ENCODE peak calls at places on chromosomes 2 and 18, in eight cellular contexts. R is heart left ventricle; M is NCI-H1694 treated with DMSO at 0.1 percent for 48 hours; B is GM13976; Q is Kasumi-1; S is EL; H is HT1080; P is CD8-positive, alpha-beta T cell. W is an unnamed sample.

GRCh38 chr2:240567137-240567871 is 980 bp upstream of the RNPEPL1 start:
- DNase-seq in R (no peak), M (no peak), B (no peak), Q (no peak), S (peak; percentile 20), H (no peak), P (no peak), W (peak; percentile 8)

GRCh38 chr2:118914721-118915453 is 27.1 kb upstream of the MARCO start:
- DNase-seq in R (no peak), M (no peak), B (no peak), Q (no peak), S (no peak), H (no peak), P (no peak), W (no peak)

GRCh38 chr2:151297882-151298281 is 8.4 kb upstream of the NMI start:
- DNase-seq in R (no peak), M (no peak), B (peak; percentile 61), Q (peak; percentile 97), S (no peak), H (peak; percentile 42), P (no peak), W (no peak)

GRCh38 chr2:224887159-224887558 is 155.1 kb downstream of the DOCK10 start:
- DNase-seq in R (no peak), M (no peak), B (no peak), Q (no peak), S (peak; percentile 57), H (peak; percentile 9), P (no peak), W (no peak)

GRCh38 chr18:45127395-45127794 is 446.7 kb downstream of the SETBP1 start:
- DNase-seq in R (no peak), M (no peak), B (no peak), Q (no peak), S (no peak), H (no peak), P (no peak), W (no peak)

GRCh38 chr2:127362971-127363370 is 24.8 kb downstream of the MAP3K2 start:
- DNase-seq in R (no peak), M (no peak), B (no peak), Q (no peak), S (peak; percentile 40), H (no peak), P (no peak), W (no peak)

GRCh38 chr2:8671802-8672201 is 10.1 kb upstream of the ID2 start:
- DNase-seq in R (no peak), M (no peak), B (no peak), Q (no peak), S (no peak), H (no peak), P (no peak), W (no peak)

GRCh38 chr2:121197369-121198091 is 87.5 kb downstream of the TFCP2L1 start:
- DNase-seq in R (peak; percentile 51), M (no peak), B (no peak), Q (peak; percentile 12), S (peak; percentile 66), H (peak; percentile 66), P (no peak), W (peak; percentile 40)

GRCh38 chr18:36382854-36383253 is 85.3 kb downstream of the FHOD3 start:
- DNase-seq in R (no peak), M (no peak), B (no peak), Q (no peak), S (no peak), H (no peak), P (no peak), W (no peak)

GRCh38 chr2:105769504-105769903 is 24.8 kb downstream of the NCK2 start:
- DNase-seq in R (no peak), M (no peak), B (no peak), Q (no peak), S (no peak), H (no peak), P (no peak), W (no peak)

GRCh38 chr2:54546925-54547324 is 90.8 kb downstream of the SPTBN1 start:
- DNase-seq in R (no peak), M (no peak), B (no peak), Q (no peak), S (no peak), H (no peak), P (no peak), W (no peak)

GRCh38 chr2:113248997-113249770 is 29.5 kb downstream of the PAX8 start:
- DNase-seq in R (peak; percentile 79), M (peak; percentile 44), B (peak; percentile 88), Q (peak; percentile 72), S (peak; percentile 77), H (peak; percentile 88), P (peak; percentile 68), W (peak; percentile 80)

GRCh38 chr2:238684362-238685326 is 163.2 kb upstream of the TWIST2 start:
- DNase-seq in R (no peak), M (no peak), B (no peak), Q (no peak), S (peak; percentile 95), H (peak; percentile 86), P (no peak), W (no peak)

GRCh38 chr2:88100489-88100858 is 27.4 kb downstream of the FABP1 start:
- DNase-seq in R (no peak), M (no peak), B (no peak), Q (no peak), S (no peak), H (no peak), P (no peak), W (no peak)

W was measured in heart right ventricle.